ENCODE peak calls at places on chromosomes 1 and 21, in ten cellular contexts. One of them, this sample, is unnamed.

GRCh38 chr1:224503161-224504118 is 68.8 kb upstream of the WDR26 start:
- DNase-seq in pancreas: peak
- DNase-seq in astrocyte of the cerebellum: peak
- DNase-seq in WERI-Rb-1: peak
- DNase-seq in HL-60: peak
- DNase-seq in heart left ventricle: peak
- DNase-seq in GM12864: peak
- DNase-seq in lung: peak
- DNase-seq in AG10803: peak
- DNase-seq in CD8-positive, alpha-beta T cell: no peak
- DNase-seq in this sample: peak

GRCh38 chr1:93079685-93080141 is 630 bp downstream of the MTF2 start:
- DNase-seq in CD8-positive, alpha-beta T cell: no peak
- DNase-seq in AG10803: no peak
- DNase-seq in WERI-Rb-1: peak
- DNase-seq in HL-60: peak
- DNase-seq in heart left ventricle: peak
- DNase-seq in astrocyte of the cerebellum: no peak
- DNase-seq in lung: peak
- DNase-seq in GM12864: no peak
- DNase-seq in pancreas: no peak
- DNase-seq in this sample: peak

GRCh38 chr1:165666152-165666551 is 32.2 kb downstream of the ALDH9A1 start:
- DNase-seq in pancreas: no peak
- DNase-seq in AG10803: peak
- DNase-seq in astrocyte of the cerebellum: no peak
- DNase-seq in CD8-positive, alpha-beta T cell: no peak
- DNase-seq in WERI-Rb-1: no peak
- DNase-seq in GM12864: no peak
- DNase-seq in lung: no peak
- DNase-seq in HL-60: peak
- DNase-seq in heart left ventricle: no peak
- DNase-seq in this sample: no peak

GRCh38 chr1:236398538-236398937 is 4.5 kb downstream of the EDARADD start:
- DNase-seq in astrocyte of the cerebellum: no peak
- DNase-seq in pancreas: no peak
- DNase-seq in lung: no peak
- DNase-seq in CD8-positive, alpha-beta T cell: no peak
- DNase-seq in AG10803: no peak
- DNase-seq in GM12864: no peak
- DNase-seq in heart left ventricle: no peak
- DNase-seq in WERI-Rb-1: no peak
- DNase-seq in HL-60: no peak
- DNase-seq in this sample: no peak

GRCh38 chr1:97920275-97920831 is 481 bp downstream of the DPYD start:
- DNase-seq in GM12864: no peak
- DNase-seq in lung: no peak
- DNase-seq in heart left ventricle: no peak
- DNase-seq in astrocyte of the cerebellum: no peak
- DNase-seq in HL-60: peak
- DNase-seq in AG10803: peak
- DNase-seq in CD8-positive, alpha-beta T cell: no peak
- DNase-seq in pancreas: no peak
- DNase-seq in WERI-Rb-1: no peak
- DNase-seq in this sample: no peak

GRCh38 chr1:1625824-1626206 is 6.2 kb upstream of the MMP23B start:
- DNase-seq in WERI-Rb-1: no peak
- DNase-seq in heart left ventricle: no peak
- DNase-seq in astrocyte of the cerebellum: no peak
- DNase-seq in AG10803: no peak
- DNase-seq in lung: no peak
- DNase-seq in CD8-positive, alpha-beta T cell: no peak
- DNase-seq in GM12864: no peak
- DNase-seq in HL-60: no peak
- DNase-seq in pancreas: peak
- DNase-seq in this sample: peak

GRCh38 chr21:15549671-15550070 is 180.1 kb upstream of the USP25 start:
- DNase-seq in heart left ventricle: no peak
- DNase-seq in astrocyte of the cerebellum: no peak
- DNase-seq in pancreas: no peak
- DNase-seq in GM12864: no peak
- DNase-seq in lung: no peak
- DNase-seq in WERI-Rb-1: no peak
- DNase-seq in CD8-positive, alpha-beta T cell: no peak
- DNase-seq in AG10803: peak
- DNase-seq in HL-60: no peak
- DNase-seq in this sample: no peak

GRCh38 chr1:152392909-152393308 is 21.2 kb downstream of the CRNN start:
- DNase-seq in WERI-Rb-1: no peak
- DNase-seq in astrocyte of the cerebellum: no peak
- DNase-seq in lung: no peak
- DNase-seq in AG10803: no peak
- DNase-seq in GM12864: no peak
- DNase-seq in CD8-positive, alpha-beta T cell: no peak
- DNase-seq in pancreas: no peak
- DNase-seq in heart left ventricle: no peak
- DNase-seq in HL-60: no peak
- DNase-seq in this sample: no peak

GRCh38 chr21:36104306-36105300 is 30.3 kb upstream of the CBR3 start:
- DNase-seq in WERI-Rb-1: peak
- DNase-seq in HL-60: no peak
- DNase-seq in CD8-positive, alpha-beta T cell: peak
- DNase-seq in AG10803: peak
- DNase-seq in heart left ventricle: no peak
- DNase-seq in GM12864: no peak
- DNase-seq in lung: no peak
- DNase-seq in pancreas: no peak
- DNase-seq in astrocyte of the cerebellum: peak
- DNase-seq in this sample: peak

GRCh38 chr1:153402226-153402625 is 11.4 kb upstream of the S100A8 start:
- DNase-seq in CD8-positive, alpha-beta T cell: no peak
- DNase-seq in AG10803: no peak
- DNase-seq in WERI-Rb-1: peak
- DNase-seq in GM12864: no peak
- DNase-seq in pancreas: no peak
- DNase-seq in astrocyte of the cerebellum: no peak
- DNase-seq in lung: no peak
- DNase-seq in HL-60: no peak
- DNase-seq in heart left ventricle: no peak
- DNase-seq in this sample: no peak

GRCh38 chr1:153397924-153398651 is 7.2 kb upstream of the S100A8 start:
- DNase-seq in heart left ventricle: no peak
- DNase-seq in WERI-Rb-1: peak
- DNase-seq in HL-60: no peak
- DNase-seq in pancreas: no peak
- DNase-seq in lung: no peak
- DNase-seq in AG10803: no peak
- DNase-seq in CD8-positive, alpha-beta T cell: peak
- DNase-seq in astrocyte of the cerebellum: no peak
- DNase-seq in GM12864: no peak
- DNase-seq in this sample: no peak

GRCh38 chr1:153401461-153401860 is 10.6 kb upstream of the S100A8 start:
- DNase-seq in lung: no peak
- DNase-seq in pancreas: no peak
- DNase-seq in astrocyte of the cerebellum: no peak
- DNase-seq in CD8-positive, alpha-beta T cell: no peak
- DNase-seq in WERI-Rb-1: no peak
- DNase-seq in heart left ventricle: no peak
- DNase-seq in HL-60: no peak
- DNase-seq in AG10803: no peak
- DNase-seq in GM12864: no peak
- DNase-seq in this sample: no peak

GRCh38 chr1:153399401-153400055 is 8.7 kb upstream of the S100A8 start:
- DNase-seq in pancreas: no peak
- DNase-seq in GM12864: no peak
- DNase-seq in AG10803: no peak
- DNase-seq in lung: no peak
- DNase-seq in CD8-positive, alpha-beta T cell: peak
- DNase-seq in WERI-Rb-1: peak
- DNase-seq in astrocyte of the cerebellum: no peak
- DNase-seq in heart left ventricle: no peak
- DNase-seq in HL-60: no peak
- DNase-seq in this sample: no peak

GRCh38 chr1:153400244-153400643 is 9.4 kb upstream of the S100A8 start:
- DNase-seq in AG10803: no peak
- DNase-seq in CD8-positive, alpha-beta T cell: peak
- DNase-seq in lung: no peak
- DNase-seq in WERI-Rb-1: peak
- DNase-seq in pancreas: no peak
- DNase-seq in heart left ventricle: no peak
- DNase-seq in astrocyte of the cerebellum: no peak
- DNase-seq in GM12864: no peak
- DNase-seq in HL-60: no peak
- DNase-seq in this sample: no peak
- TF ChIP-seq CTCF in AG10803: peak
- TF ChIP-seq CTCF in CD8-positive, alpha-beta T cell: no peak
- TF ChIP-seq CTCF in lung: no peak
- TF ChIP-seq CTCF in WERI-Rb-1: peak
- TF ChIP-seq CTCF in pancreas: no peak
- TF ChIP-seq CTCF in heart left ventricle: no peak
- TF ChIP-seq CTCF in astrocyte of the cerebellum: no peak
- TF ChIP-seq CTCF in GM12864: peak
- TF ChIP-seq CTCF in HL-60: no peak
- TF ChIP-seq CTCF in this sample: no peak

GRCh38 chr21:31354122-31354521 is 10.1 kb upstream of the TIAM1 start:
- DNase-seq in HL-60: no peak
- DNase-seq in heart left ventricle: no peak
- DNase-seq in GM12864: no peak
- DNase-seq in CD8-positive, alpha-beta T cell: no peak
- DNase-seq in astrocyte of the cerebellum: no peak
- DNase-seq in lung: no peak
- DNase-seq in WERI-Rb-1: no peak
- DNase-seq in AG10803: no peak
- DNase-seq in pancreas: no peak
- DNase-seq in this sample: no peak

GRCh38 chr21:31352841-31353240 is 8.8 kb upstream of the TIAM1 start:
- DNase-seq in astrocyte of the cerebellum: no peak
- DNase-seq in lung: no peak
- DNase-seq in heart left ventricle: no peak
- DNase-seq in CD8-positive, alpha-beta T cell: no peak
- DNase-seq in HL-60: no peak
- DNase-seq in pancreas: no peak
- DNase-seq in WERI-Rb-1: no peak
- DNase-seq in AG10803: no peak
- DNase-seq in GM12864: no peak
- DNase-seq in this sample: no peak

GRCh38 chr21:31351973-31352372 is 7.9 kb upstream of the TIAM1 start:
- DNase-seq in AG10803: no peak
- DNase-seq in GM12864: no peak
- DNase-seq in CD8-positive, alpha-beta T cell: no peak
- DNase-seq in lung: no peak
- DNase-seq in WERI-Rb-1: no peak
- DNase-seq in pancreas: no peak
- DNase-seq in HL-60: no peak
- DNase-seq in heart left ventricle: no peak
- DNase-seq in astrocyte of the cerebellum: no peak
- DNase-seq in this sample: no peak

GRCh38 chr21:31358148-31358547 is 14.1 kb upstream of the TIAM1 start:
- DNase-seq in WERI-Rb-1: no peak
- DNase-seq in GM12864: no peak
- DNase-seq in HL-60: no peak
- DNase-seq in AG10803: no peak
- DNase-seq in pancreas: no peak
- DNase-seq in CD8-positive, alpha-beta T cell: no peak
- DNase-seq in astrocyte of the cerebellum: no peak
- DNase-seq in lung: no peak
- DNase-seq in heart left ventricle: no peak
- DNase-seq in this sample: no peak

GRCh38 chr21:31354604-31355443 is 10.8 kb upstream of the TIAM1 start:
- DNase-seq in heart left ventricle: no peak
- DNase-seq in pancreas: no peak
- DNase-seq in astrocyte of the cerebellum: peak
- DNase-seq in AG10803: peak
- DNase-seq in GM12864: no peak
- DNase-seq in lung: no peak
- DNase-seq in HL-60: no peak
- DNase-seq in WERI-Rb-1: no peak
- DNase-seq in CD8-positive, alpha-beta T cell: peak
- DNase-seq in this sample: peak
- H3K4me3 ChIP-seq in heart left ventricle: no peak
- H3K4me3 ChIP-seq in pancreas: no peak
- H3K4me3 ChIP-seq in astrocyte of the cerebellum: no peak
- H3K4me3 ChIP-seq in AG10803: no peak
- H3K4me3 ChIP-seq in GM12864: no peak
- H3K4me3 ChIP-seq in lung: no peak
- H3K4me3 ChIP-seq in HL-60: no peak
- H3K4me3 ChIP-seq in WERI-Rb-1: no peak
- H3K4me3 ChIP-seq in CD8-positive, alpha-beta T cell: no peak
- H3K4me3 ChIP-seq in this sample: no peak

DNA sequence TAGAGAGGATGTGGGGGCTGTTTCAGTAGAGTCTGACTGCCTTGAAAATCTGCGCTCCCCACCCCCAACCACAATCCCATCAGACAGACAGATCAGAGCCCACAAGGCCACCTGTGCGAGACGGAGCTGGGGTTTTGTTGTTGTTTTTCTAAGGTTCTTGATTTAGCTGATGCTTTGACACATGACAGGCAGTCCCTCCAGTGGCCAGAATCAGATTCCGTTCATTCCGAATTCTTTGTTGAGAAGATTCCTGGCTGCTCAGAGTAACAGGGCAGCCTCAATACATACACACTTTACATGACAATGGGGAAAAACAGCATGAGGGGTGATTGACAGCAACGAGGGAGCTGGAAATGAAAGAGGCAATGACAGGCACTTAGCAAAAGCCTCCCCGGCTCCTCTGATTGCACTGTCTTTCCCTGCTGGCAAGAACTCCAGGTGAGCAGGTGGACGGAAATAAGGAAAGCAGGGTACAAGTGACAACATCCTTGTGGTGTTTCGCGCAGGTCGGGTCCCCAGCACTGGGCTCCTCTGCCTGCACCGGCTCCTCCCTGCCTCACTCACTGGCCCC is 148.8 kb downstream of the PGBD5 start:
- DNase-seq in lung: no peak
- DNase-seq in heart left ventricle: no peak
- DNase-seq in WERI-Rb-1: peak
- DNase-seq in AG10803: no peak
- DNase-seq in pancreas: no peak
- DNase-seq in CD8-positive, alpha-beta T cell: no peak
- DNase-seq in GM12864: no peak
- DNase-seq in HL-60: no peak
- DNase-seq in astrocyte of the cerebellum: no peak
- DNase-seq in this sample: no peak
- TF ChIP-seq CTCF in lung: no peak
- TF ChIP-seq CTCF in heart left ventricle: no peak
- TF ChIP-seq CTCF in WERI-Rb-1: no peak
- TF ChIP-seq CTCF in AG10803: no peak
- TF ChIP-seq CTCF in pancreas: no peak
- TF ChIP-seq CTCF in CD8-positive, alpha-beta T cell: no peak
- TF ChIP-seq CTCF in GM12864: no peak
- TF ChIP-seq CTCF in HL-60: no peak
- TF ChIP-seq CTCF in astrocyte of the cerebellum: no peak
- TF ChIP-seq CTCF in this sample: no peak

DNA sequence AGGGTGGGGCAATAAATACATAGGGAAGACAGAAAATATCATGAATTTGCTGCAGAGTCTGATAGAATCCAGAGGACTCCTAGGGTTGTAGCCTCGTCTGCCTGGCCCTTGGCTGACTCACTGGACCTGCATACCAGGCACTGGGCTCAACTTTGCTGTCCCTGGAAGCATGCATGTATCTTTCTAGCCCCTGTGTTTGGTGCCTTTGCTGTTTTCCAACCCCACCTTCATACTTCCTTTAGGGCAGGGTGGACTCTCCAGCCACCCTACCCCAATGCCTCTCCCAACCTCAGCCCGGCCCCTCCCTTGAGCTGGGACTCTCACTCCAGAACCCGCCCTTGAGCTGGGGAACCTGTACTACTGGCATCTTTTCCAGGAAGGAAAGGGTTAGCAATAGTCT is 1.2 kb downstream of the RAB25 start:
- DNase-seq in WERI-Rb-1: no peak
- DNase-seq in pancreas: no peak
- DNase-seq in astrocyte of the cerebellum: no peak
- DNase-seq in GM12864: no peak
- DNase-seq in AG10803: no peak
- DNase-seq in HL-60: no peak
- DNase-seq in heart left ventricle: no peak
- DNase-seq in lung: no peak
- DNase-seq in CD8-positive, alpha-beta T cell: no peak
- DNase-seq in this sample: no peak
- H3K4me3 ChIP-seq in WERI-Rb-1: no peak
- H3K4me3 ChIP-seq in pancreas: peak
- H3K4me3 ChIP-seq in astrocyte of the cerebellum: no peak
- H3K4me3 ChIP-seq in GM12864: no peak
- H3K4me3 ChIP-seq in AG10803: no peak
- H3K4me3 ChIP-seq in HL-60: no peak
- H3K4me3 ChIP-seq in heart left ventricle: no peak
- H3K4me3 ChIP-seq in lung: peak
- H3K4me3 ChIP-seq in CD8-positive, alpha-beta T cell: no peak
- H3K4me3 ChIP-seq in this sample: no peak

This sample was measured in GM12865.